ENCODE peak calls at places on chromosome 9, in six cellular contexts. One of them, this sample, is unnamed.
A peak's percentile ranks its signal among the peaks of the same experiment; 100 is the strongest.

GRCh38 chr9:134172198-134173126 is 8.1 kb upstream of the RNU6ATAC start:
- DNase-seq in A673: no peak
- DNase-seq in NCI-H2107: no peak
- DNase-seq in activated CD8-positive, alpha-beta memory T cell treated with anti-CD3 and anti-CD28 coated beads for 1 hour: no peak
- DNase-seq in lung microvascular endothelial cell: no peak
- DNase-seq in neural crest cell: no peak
- DNase-seq in this sample: no peak

GRCh38 chr9:744790-745456 is 96.6 kb upstream of the DMRT1 start:
- DNase-seq in neural crest cell: no peak
- DNase-seq in activated CD8-positive, alpha-beta memory T cell treated with anti-CD3 and anti-CD28 coated beads for 1 hour: no peak
- DNase-seq in NCI-H2107: no peak
- DNase-seq in A673: no peak
- DNase-seq in lung microvascular endothelial cell: no peak
- DNase-seq in this sample: no peak

GRCh38 chr9:38761334-38761733 is 41.4 kb upstream of the FAM240B start:
- DNase-seq in activated CD8-positive, alpha-beta memory T cell treated with anti-CD3 and anti-CD28 coated beads for 1 hour: no peak
- DNase-seq in NCI-H2107: no peak
- DNase-seq in neural crest cell: no peak
- DNase-seq in A673: peak; percentile 6
- DNase-seq in lung microvascular endothelial cell: no peak
- DNase-seq in this sample: no peak

GRCh38 chr9:130331573-130331972 is 66.0 kb downstream of the HMCN2 start:
- DNase-seq in neural crest cell: no peak
- DNase-seq in NCI-H2107: no peak
- DNase-seq in A673: no peak
- DNase-seq in lung microvascular endothelial cell: no peak
- DNase-seq in activated CD8-positive, alpha-beta memory T cell treated with anti-CD3 and anti-CD28 coated beads for 1 hour: no peak
- DNase-seq in this sample: no peak

GRCh38 chr9:116381350-116381749 is 227.8 kb downstream of the PAPPA start:
- DNase-seq in NCI-H2107: no peak
- DNase-seq in activated CD8-positive, alpha-beta memory T cell treated with anti-CD3 and anti-CD28 coated beads for 1 hour: no peak
- DNase-seq in A673: no peak
- DNase-seq in lung microvascular endothelial cell: no peak
- DNase-seq in neural crest cell: no peak
- DNase-seq in this sample: no peak

GRCh38 chr9:2559212-2560152 is 62.1 kb upstream of the VLDLR start:
- DNase-seq in neural crest cell: no peak
- DNase-seq in NCI-H2107: no peak
- DNase-seq in lung microvascular endothelial cell: peak; percentile 51
- DNase-seq in activated CD8-positive, alpha-beta memory T cell treated with anti-CD3 and anti-CD28 coated beads for 1 hour: no peak
- DNase-seq in A673: peak; percentile 51
- DNase-seq in this sample: no peak

GRCh38 chr9:120348951-120349429 is 231.0 kb downstream of the CDK5RAP2 start:
- DNase-seq in lung microvascular endothelial cell: peak; percentile 47
- DNase-seq in A673: peak; percentile 55
- DNase-seq in neural crest cell: peak; percentile 45
- DNase-seq in NCI-H2107: no peak
- DNase-seq in activated CD8-positive, alpha-beta memory T cell treated with anti-CD3 and anti-CD28 coated beads for 1 hour: no peak
- DNase-seq in this sample: no peak

GRCh38 chr9:76704601-76705204 is 59.5 kb upstream of the PCA3 start:
- DNase-seq in A673: peak; percentile 80
- DNase-seq in neural crest cell: peak; percentile 17
- DNase-seq in lung microvascular endothelial cell: peak; percentile 94
- DNase-seq in activated CD8-positive, alpha-beta memory T cell treated with anti-CD3 and anti-CD28 coated beads for 1 hour: no peak
- DNase-seq in NCI-H2107: peak; percentile 27
- DNase-seq in this sample: peak; percentile 93

GRCh38 chr9:6072442-6072841 is 57.0 kb upstream of the RANBP6 start:
- DNase-seq in NCI-H2107: no peak
- DNase-seq in activated CD8-positive, alpha-beta memory T cell treated with anti-CD3 and anti-CD28 coated beads for 1 hour: no peak
- DNase-seq in A673: no peak
- DNase-seq in lung microvascular endothelial cell: no peak
- DNase-seq in neural crest cell: no peak
- DNase-seq in this sample: no peak

GRCh38 chr9:124190761-124191160 is 67.0 kb upstream of the NEK6 start:
- DNase-seq in NCI-H2107: no peak
- DNase-seq in neural crest cell: peak; percentile 21
- DNase-seq in activated CD8-positive, alpha-beta memory T cell treated with anti-CD3 and anti-CD28 coated beads for 1 hour: no peak
- DNase-seq in lung microvascular endothelial cell: no peak
- DNase-seq in A673: no peak
- DNase-seq in this sample: no peak

GRCh38 chr9:3477236-3477834 is 48.5 kb downstream of the RFX3 start:
- DNase-seq in lung microvascular endothelial cell: no peak
- DNase-seq in NCI-H2107: no peak
- DNase-seq in A673: no peak
- DNase-seq in activated CD8-positive, alpha-beta memory T cell treated with anti-CD3 and anti-CD28 coated beads for 1 hour: no peak
- DNase-seq in neural crest cell: no peak
- DNase-seq in this sample: no peak

GRCh38 chr9:37465249-37466036 is at the start of gene ZBTB5:
- DNase-seq in lung microvascular endothelial cell: peak; percentile 100
- DNase-seq in activated CD8-positive, alpha-beta memory T cell treated with anti-CD3 and anti-CD28 coated beads for 1 hour: peak; percentile 99
- DNase-seq in NCI-H2107: peak; percentile 97
- DNase-seq in neural crest cell: peak; percentile 96
- DNase-seq in A673: peak; percentile 99
- DNase-seq in this sample: peak; percentile 100

GRCh38 chr9:83327323-83327722 is 210.9 kb downstream of the FRMD3 start:
- DNase-seq in neural crest cell: no peak
- DNase-seq in NCI-H2107: no peak
- DNase-seq in activated CD8-positive, alpha-beta memory T cell treated with anti-CD3 and anti-CD28 coated beads for 1 hour: no peak
- DNase-seq in A673: peak; percentile 28
- DNase-seq in lung microvascular endothelial cell: no peak
- DNase-seq in this sample: no peak

GRCh38 chr9:98551511-98552286 is 157.0 kb downstream of the GABBR2 start:
- DNase-seq in neural crest cell: no peak
- DNase-seq in A673: no peak
- DNase-seq in lung microvascular endothelial cell: peak; percentile 51
- DNase-seq in activated CD8-positive, alpha-beta memory T cell treated with anti-CD3 and anti-CD28 coated beads for 1 hour: no peak
- DNase-seq in NCI-H2107: no peak
- DNase-seq in this sample: no peak

GRCh38 chr9:121439016-121439415 is 60.6 kb downstream of the GGTA1 start:
- DNase-seq in neural crest cell: no peak
- DNase-seq in NCI-H2107: no peak
- DNase-seq in activated CD8-positive, alpha-beta memory T cell treated with anti-CD3 and anti-CD28 coated beads for 1 hour: no peak
- DNase-seq in A673: no peak
- DNase-seq in lung microvascular endothelial cell: no peak
- DNase-seq in this sample: no peak

GRCh38 chr9:137170486-137171148 is 766 bp upstream of the LRRC26 start:
- DNase-seq in activated CD8-positive, alpha-beta memory T cell treated with anti-CD3 and anti-CD28 coated beads for 1 hour: no peak
- DNase-seq in neural crest cell: no peak
- DNase-seq in NCI-H2107: no peak
- DNase-seq in A673: no peak
- DNase-seq in lung microvascular endothelial cell: no peak
- DNase-seq in this sample: no peak

GRCh38 chr9:109143881-109144562 is 23.0 kb downstream of the FRRS1L start:
- DNase-seq in neural crest cell: no peak
- DNase-seq in NCI-H2107: no peak
- DNase-seq in lung microvascular endothelial cell: peak; percentile 16
- DNase-seq in A673: peak; percentile 51
- DNase-seq in activated CD8-positive, alpha-beta memory T cell treated with anti-CD3 and anti-CD28 coated beads for 1 hour: no peak
- DNase-seq in this sample: no peak

GRCh38 chr9:25733336-25733982 is 55.2 kb upstream of the TUSC1 start:
- DNase-seq in lung microvascular endothelial cell: no peak
- DNase-seq in neural crest cell: no peak
- DNase-seq in A673: no peak
- DNase-seq in NCI-H2107: no peak
- DNase-seq in activated CD8-positive, alpha-beta memory T cell treated with anti-CD3 and anti-CD28 coated beads for 1 hour: no peak
- DNase-seq in this sample: no peak

GRCh38 chr9:107397076-107398049 is 92.2 kb downstream of the KLF4 start:
- DNase-seq in A673: no peak
- DNase-seq in neural crest cell: no peak
- DNase-seq in NCI-H2107: no peak
- DNase-seq in activated CD8-positive, alpha-beta memory T cell treated with anti-CD3 and anti-CD28 coated beads for 1 hour: no peak
- DNase-seq in lung microvascular endothelial cell: no peak
- DNase-seq in this sample: no peak

GRCh38 chr9:98146101-98146991 is 27.3 kb upstream of the TRIM14 start:
- DNase-seq in lung microvascular endothelial cell: no peak
- DNase-seq in activated CD8-positive, alpha-beta memory T cell treated with anti-CD3 and anti-CD28 coated beads for 1 hour: no peak
- DNase-seq in A673: no peak
- DNase-seq in neural crest cell: no peak
- DNase-seq in NCI-H2107: peak; percentile 44
- DNase-seq in this sample: no peak

GRCh38 chr9:88193766-88194165 is 55.5 kb upstream of the SPATA31C2 start:
- DNase-seq in neural crest cell: no peak
- DNase-seq in lung microvascular endothelial cell: no peak
- DNase-seq in NCI-H2107: no peak
- DNase-seq in A673: no peak
- DNase-seq in activated CD8-positive, alpha-beta memory T cell treated with anti-CD3 and anti-CD28 coated beads for 1 hour: no peak
- DNase-seq in this sample: no peak

GRCh38 chr9:91740713-91741112 is 209.3 kb downstream of the ROR2 start:
- DNase-seq in A673: peak; percentile 40
- DNase-seq in activated CD8-positive, alpha-beta memory T cell treated with anti-CD3 and anti-CD28 coated beads for 1 hour: no peak
- DNase-seq in NCI-H2107: no peak
- DNase-seq in neural crest cell: no peak
- DNase-seq in lung microvascular endothelial cell: peak; percentile 43
- DNase-seq in this sample: no peak